ENCODE peak calls at places on chromosomes 2 and 18, in ten cellular contexts. L is A172; F is cardiac fibroblast; Q is mucosa of gallbladder; J is foreskin fibroblast; P is stimulated activated CD4-positive, alpha-beta T cell treated with anti-CD3 and anti-CD28 coated beads, Interleukin-12 subunit alpha, Interleukin-12 subunit beta, amount 100 ng/mL, for 4 hours; M is substantia nigra; A is activated T-cell treated with anti-CD3 and anti-CD28 coated beads, Interleukin-2, amount 50 U/mL, for 72 hours; V is dermis blood vessel endothelial cell; O is LHCN-M2. H is an unnamed sample.

GRCh38 chr2:202604699-202605098 is 30.1 kb upstream of the FAM117B start:
- DNase-seq in O (no peak), M (no peak), L (no peak), V (no peak), P (no peak), F (no peak), J (no peak), Q (no peak), A (no peak), H (no peak)

GRCh38 chr18:48707636-48708296 is 168.9 kb downstream of the CTIF start:
- DNase-seq in V (no peak), J (no peak), M (no peak), P (no peak), F (no peak), Q (no peak), A (no peak), O (no peak), L (no peak), H (no peak)

GRCh38 chr2:98278074-98278473 is 68.2 kb upstream of the CNGA3 start:
- DNase-seq in P (no peak), A (no peak), V (no peak), Q (no peak), M (no peak), L (no peak), J (no peak), O (no peak), F (no peak), H (no peak)

GRCh38 chr2:190769258-190769657 is 111.4 kb upstream of the GLS start:
- DNase-seq in V (no peak), Q (no peak), M (no peak), J (no peak), F (no peak), L (no peak), A (no peak), P (no peak), O (no peak), H (no peak)

GRCh38 chr2:36356199-36356989 is 816 bp downstream of the CRIM1 start:
- DNase-seq in L (no peak), P (peak; percentile 40), V (peak; percentile 37), M (no peak), Q (no peak), O (peak; percentile 54), J (no peak), A (peak; percentile 47), F (no peak), H (peak; percentile 23)

GRCh38 chr2:71605781-71606241 is 152.4 kb downstream of the DYSF start:
- DNase-seq in V (no peak), P (no peak), A (no peak), F (no peak), J (no peak), M (no peak), Q (no peak), L (no peak), O (no peak), H (no peak)

GRCh38 chr2:71608034-71608433 is 154.7 kb downstream of the DYSF start:
- DNase-seq in J (no peak), P (no peak), M (no peak), F (no peak), L (no peak), Q (no peak), V (no peak), O (no peak), A (no peak), H (no peak)

GRCh38 chr2:171688129-171688465 is 828 bp downstream of the DYNC1I2 start:
- DNase-seq in M (no peak), A (no peak), V (peak; percentile 60), O (no peak), J (no peak), P (no peak), Q (no peak), F (peak; percentile 52), L (peak; percentile 10), H (no peak)

GRCh38 chr2:24009680-24010476 is at the start of gene MFSD2B:
- DNase-seq in F (no peak), O (no peak), V (peak; percentile 31), A (peak; percentile 6), P (no peak), J (no peak), Q (no peak), M (no peak), L (no peak), H (no peak)

GRCh38 chr2:120347387-120348010 is 1.6 kb downstream of the INHBB start:
- DNase-seq in V (peak; percentile 39), Q (no peak), F (peak; percentile 20), P (no peak), M (no peak), J (no peak), A (no peak), O (no peak), L (no peak), H (no peak)

GRCh38 chr18:11089931-11090715 is 59.2 kb downstream of the PIEZO2 start:
- DNase-seq in F (no peak), P (no peak), J (no peak), A (no peak), V (peak; percentile 85), O (no peak), M (no peak), L (no peak), Q (no peak), H (peak; percentile 42)

GRCh38 chr2:224268441-224268840 is 133.5 kb downstream of the FAM124B start:
- DNase-seq in P (no peak), L (peak; percentile 74), F (peak; percentile 95), M (no peak), J (peak; percentile 76), O (peak; percentile 72), Q (no peak), A (no peak), V (peak; percentile 8), H (peak; percentile 18)